ENCODE peak calls at places on chromosomes 12 and 14, in five cellular contexts. I is endothelial cell of umbilical vein, E is stomach, B is IMR-90, Q is cardiac muscle cell. M is an unnamed sample. For H3K4me1, the result is how much of the 10 kb centered on the place peaks cover.

GRCh38 chr14:82011460-82011859 is 477.8 kb upstream of the SEL1L start:
- DNase-seq in I (no peak), E (no peak), B (no peak), Q (no peak), M (no peak)

GRCh38 chr14:65847065-65847847 is 434.7 kb downstream of the FUT8 start:
- DNase-seq in I (no peak), E (no peak), B (no peak), Q (no peak), M (no peak)

GRCh38 chr12:56324196-56324595 is 8.4 kb upstream of the CNPY2 start:
- DNase-seq in I (no peak), E (no peak), B (no peak), Q (no peak), M (no peak)

GRCh38 chr12:52899338-52900035 is 5.4 kb downstream of the KRT8 start:
- DNase-seq in I (no peak), E (no peak), B (no peak), Q (no peak), M (no peak)

GRCh38 chr14:89320381-89321000 is 96.5 kb downstream of the FOXN3 start:
- DNase-seq in I (no peak), E (no peak), B (peak), Q (peak), M (no peak)

GRCh38 chr12:73863541-73863940 is 674.1 kb upstream of the ATXN7L3B start:
- DNase-seq in I (peak), E (no peak), B (no peak), Q (peak), M (no peak)

GRCh38 chr12:57852620-57853509 is 6.3 kb upstream of the CTDSP2 start:
- DNase-seq in I (no peak), E (no peak), B (no peak), Q (peak), M (peak)

GRCh38 chr12:108591267-108591980 is 6.5 kb downstream of the TMEM119 start:
- DNase-seq in I (no peak), E (no peak), B (no peak), Q (no peak), M (no peak)

GRCh38 chr12:104459556-104459909 is 2.8 kb downstream of the CHST11 start:
- DNase-seq in I (no peak), E (no peak), B (no peak), Q (no peak), M (no peak)

GRCh38 chr14:51333901-51334432 is 93.9 kb downstream of the TMX1 start:
- DNase-seq in I (no peak), E (no peak), B (peak), Q (no peak), M (no peak)

GRCh38 chr12:57630891-57631433 is 2.0 kb downstream of the B4GALNT1 start:
- DNase-seq in I (no peak), E (no peak), B (no peak), Q (no peak), M (no peak)

GRCh38 chr14:52071675-52072074 is 2.8 kb upstream of the NID2 start:
- DNase-seq in I (peak), E (no peak), B (peak), Q (peak), M (no peak)

GRCh38 chr12:133234971-133235370 is 706 bp downstream of the ANHX start:
- DNase-seq in I (no peak), E (no peak), B (no peak), Q (no peak), M (no peak)

GRCh38 chr12:47507221-47507620 is 198.6 kb downstream of the RPAP3 start:
- DNase-seq in I (no peak), E (no peak), B (peak), Q (no peak), M (no peak)

GRCh38 chr12:119758695-119759094 is 90.8 kb downstream of the PRKAB1 start:
- DNase-seq in I (no peak), E (no peak), B (no peak), Q (no peak), M (no peak)

GRCh38 chr14:38210587-38211257 is 3.0 kb downstream of the SSTR1 start:
- DNase-seq in I (peak), E (peak), B (peak), Q (peak), M (peak)

DNA sequence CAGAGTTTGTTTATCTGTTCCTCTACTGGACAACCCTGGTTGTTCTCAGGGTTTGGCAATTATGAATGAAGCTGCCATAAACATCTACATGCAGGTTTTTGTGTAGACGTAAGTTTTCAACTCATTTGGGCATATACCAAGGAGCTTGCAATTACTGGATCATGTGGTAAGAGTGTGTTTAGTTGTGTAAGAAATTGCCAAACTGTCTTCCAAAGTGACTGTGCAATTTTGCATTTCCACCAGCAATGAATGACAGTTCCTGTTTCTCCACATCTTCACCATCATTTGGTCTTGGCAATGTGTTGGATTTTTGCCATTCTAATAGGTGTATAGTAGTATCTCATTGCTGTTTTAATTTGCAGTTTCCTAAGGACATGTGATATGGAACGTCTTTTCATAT is 39.8 kb upstream of the FBXO33 start:
- DNase-seq in I (no peak), E (no peak), B (no peak), Q (no peak), M (no peak)
- H3K4me1 ChIP-seq in I (under half), E (under half), B (under half), Q (under half), M (under half)

DNA sequence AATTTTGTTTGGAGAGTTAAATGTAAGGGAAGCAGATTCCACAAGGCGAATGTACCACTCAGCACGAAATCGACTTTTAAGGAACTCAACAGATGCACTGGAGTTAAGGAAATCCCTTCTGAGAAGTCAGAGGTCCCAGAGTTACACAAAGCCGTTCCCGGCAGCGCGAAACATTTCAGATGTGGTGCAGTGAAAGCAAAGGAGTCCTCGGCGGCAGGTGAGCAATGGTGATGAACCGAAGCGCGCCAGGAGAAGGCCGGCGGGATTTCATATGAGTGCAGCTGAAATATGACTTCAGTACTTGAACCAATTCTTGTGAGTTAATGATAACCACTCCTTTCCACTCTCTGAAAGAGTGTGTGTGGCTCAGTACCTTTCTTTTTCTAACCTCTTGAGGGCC is 183.2 kb downstream of the GRIP1 start:
- DNase-seq in I (no peak), E (no peak), B (no peak), Q (no peak), M (peak)
- H3K4me1 ChIP-seq in I (under half), E (under half), B (under half), Q (under half), M (under half)

GRCh38 chr14:56133547-56133946 is 15.3 kb downstream of the PELI2 start:
- DNase-seq in I (no peak), E (no peak), B (no peak), Q (no peak), M (no peak)
- H3K4me1 ChIP-seq in I (under half), E (half or more), B (under half), Q (under half), M (under half)

GRCh38 chr12:96344124-96344695 is 56.0 kb downstream of the CDK17 start:
- DNase-seq in I (no peak), E (no peak), B (no peak), Q (no peak), M (no peak)
- H3K4me1 ChIP-seq in I (under half), E (under half), B (under half), Q (under half), M (under half)

DNA sequence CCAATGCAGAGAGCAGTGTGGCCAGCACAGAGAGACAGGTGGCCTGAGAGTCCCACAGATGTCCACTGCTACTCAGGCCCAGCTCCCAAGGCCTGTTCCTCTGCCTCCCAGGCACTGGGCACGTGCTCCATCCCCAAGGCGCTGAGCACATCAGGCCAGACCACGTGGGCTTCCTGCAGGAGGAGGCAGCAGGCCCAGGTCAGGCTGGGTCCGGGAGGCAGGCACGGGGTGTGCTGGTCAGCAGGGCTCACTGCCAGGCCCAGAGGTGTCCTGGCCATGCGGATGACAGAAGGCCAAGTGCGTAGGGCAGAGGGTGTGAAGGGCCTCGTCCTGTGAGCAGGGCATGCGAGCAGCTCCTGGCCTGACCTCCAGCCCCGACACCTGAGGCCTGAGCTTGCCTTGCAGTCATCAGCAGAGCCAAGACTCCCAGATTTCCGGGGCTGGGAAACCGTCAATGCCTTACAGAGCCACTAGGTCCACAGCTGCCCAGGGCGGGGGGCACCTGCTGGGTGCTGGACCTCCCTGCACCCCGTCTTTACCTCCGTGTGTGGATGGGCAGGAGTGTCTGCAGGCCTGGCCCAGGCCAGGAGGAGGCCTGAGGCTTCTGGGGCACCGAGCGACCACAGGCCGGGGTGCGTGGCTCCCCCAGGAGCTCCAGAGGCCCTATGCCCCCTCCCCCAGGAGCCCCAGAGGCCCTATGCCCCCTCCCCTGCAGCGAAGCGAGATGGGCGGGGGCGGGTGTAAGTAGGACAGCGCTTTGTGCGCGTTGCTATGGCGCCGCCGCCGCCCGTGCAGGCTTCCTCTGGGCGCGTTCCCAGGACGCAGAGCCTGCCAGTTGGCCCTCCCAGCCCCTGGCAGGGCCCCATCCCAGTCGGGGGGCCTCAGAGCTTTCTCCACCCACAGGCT is 15.0 kb downstream of the TRMT61A start:
- DNase-seq in I (no peak), E (no peak), B (no peak), Q (peak), M (no peak)
- H3K4me1 ChIP-seq in I (under half), E (half or more), B (under half), Q (under half), M (half or more)

DNA sequence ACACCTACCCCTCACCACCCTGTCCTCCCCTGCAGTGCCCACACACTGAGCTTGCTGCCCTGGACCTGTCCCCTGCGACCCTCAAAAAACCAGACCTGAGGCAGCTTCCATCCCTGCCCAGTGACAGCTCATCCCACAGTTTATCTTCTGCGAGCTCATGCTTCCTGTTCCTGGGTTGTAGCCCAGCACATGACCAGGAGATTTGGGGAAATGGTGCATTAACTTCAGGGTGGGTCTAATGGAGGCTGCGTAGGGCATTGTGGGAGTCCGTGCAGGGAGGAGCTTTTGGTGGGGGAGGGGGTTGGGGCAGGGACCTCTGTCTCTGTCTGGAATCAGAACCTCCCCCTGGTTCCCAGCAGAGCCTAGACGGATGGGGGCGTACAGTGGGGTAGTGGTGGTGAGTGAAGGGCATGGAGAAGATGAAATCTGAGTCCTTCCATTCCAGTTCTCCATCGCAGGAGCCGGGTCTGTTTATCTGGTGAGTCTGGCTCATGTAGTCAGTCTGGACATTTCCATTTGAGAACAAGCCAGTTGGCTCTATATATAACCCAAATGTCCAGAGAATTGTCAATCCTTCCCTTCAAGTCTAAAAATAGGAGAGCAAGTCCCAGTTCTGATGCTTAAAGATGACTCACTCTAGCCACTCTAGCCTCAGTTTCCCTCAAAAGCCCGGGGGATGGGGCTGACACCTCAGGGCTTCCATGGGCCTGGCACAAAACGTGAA is 270.9 kb downstream of the CACNA1C start:
- DNase-seq in I (no peak), E (no peak), B (peak), Q (peak), M (no peak)
- H3K4me1 ChIP-seq in I (under half), E (under half), B (under half), Q (under half), M (under half)

DNA sequence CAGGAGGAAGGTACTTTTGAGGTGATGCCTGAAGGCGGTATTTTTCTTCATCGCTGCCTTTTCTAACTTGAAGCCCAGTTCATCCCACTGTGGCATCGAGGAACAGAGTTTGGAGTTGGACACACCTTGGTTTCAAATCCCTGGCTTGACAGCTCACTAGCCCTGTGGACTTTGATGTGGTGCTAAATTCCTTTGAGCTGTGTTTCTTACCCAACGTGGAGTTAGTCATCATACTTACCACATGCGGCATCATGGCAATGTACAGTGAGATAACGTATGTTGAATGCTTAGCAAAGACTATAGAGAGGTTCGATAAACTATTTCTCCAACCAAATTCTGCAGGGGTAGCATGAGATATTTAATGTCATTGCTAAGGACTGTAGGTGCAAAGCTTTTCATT is 3.4 kb downstream of the PLEKHG3 start:
- DNase-seq in I (no peak), E (no peak), B (peak), Q (peak), M (no peak)
- H3K4me1 ChIP-seq in I (under half), E (half or more), B (under half), Q (half or more), M (half or more)

GRCh38 chr14:95535226-95536021 is 574 bp downstream of the GLRX5 start:
- DNase-seq in I (peak), E (no peak), B (no peak), Q (no peak), M (no peak)

GRCh38 chr14:95531473-95531872 is 3.4 kb upstream of the GLRX5 start:
- DNase-seq in I (peak), E (no peak), B (peak), Q (peak), M (no peak)

GRCh38 chr14:95534299-95535225 is at the start of gene GLRX5:
- DNase-seq in I (peak), E (peak), B (peak), Q (peak), M (peak)

GRCh38 chr14:95533822-95534221 is 1.0 kb upstream of the GLRX5 start:
- DNase-seq in I (no peak), E (no peak), B (no peak), Q (peak), M (peak)

GRCh38 chr14:95533391-95533821 is 1.4 kb upstream of the GLRX5 start:
- DNase-seq in I (peak), E (no peak), B (peak), Q (peak), M (no peak)
- H3K4me1 ChIP-seq in I (half or more), E (half or more), B (under half), Q (under half), M (half or more)

M was measured in upper lobe of left lung.